ENCODE peak calls at places on chromosome 1, in four cellular contexts. H is activated CD4-positive, alpha-beta T cell treated with anti-CD3 and anti-CD28 coated beads, Interleukin-2, amount 50 U/mL, for 4 hours; A is NCI-H1930; W is HL-60. S is an unnamed sample.

GRCh38 chr1:66350001-66350547 is 183.9 kb upstream of the SGIP1 start:
- DNase-seq in W (no peak), A (no peak), H (peak), S (peak)

GRCh38 chr1:8218351-8219092 is 99.4 kb upstream of the SLC45A1 start:
- DNase-seq in W (peak), H (no peak), A (no peak), S (peak)

GRCh38 chr1:244174922-244175521 is 123.9 kb downstream of the ZBTB18 start:
- DNase-seq in H (no peak), A (no peak), W (no peak), S (no peak)

GRCh38 chr1:246214708-246215504 is 292.2 kb downstream of the SMYD3 start:
- DNase-seq in H (no peak), W (peak), A (peak), S (peak)

GRCh38 chr1:193553562-193553961 is 367.1 kb upstream of the B3GALT2 start:
- DNase-seq in W (no peak), H (no peak), A (no peak), S (no peak)

GRCh38 chr1:204294371-204294770 is 65.4 kb downstream of the PLEKHA6 start:
- DNase-seq in W (no peak), A (no peak), H (no peak), S (no peak)

GRCh38 chr1:23171181-23171755 is 2.6 kb upstream of the LUZP1 start:
- DNase-seq in W (no peak), H (no peak), A (no peak), S (no peak)

GRCh38 chr1:58618303-58618702 is 41.3 kb upstream of the TACSTD2 start:
- DNase-seq in H (no peak), W (peak), A (no peak), S (no peak)

GRCh38 chr1:59063501-59063900 is 233.4 kb upstream of the FGGY start:
- DNase-seq in H (no peak), W (no peak), A (no peak), S (no peak)

GRCh38 chr1:6207075-6207885 is 1.4 kb downstream of the RNF207 start:
- DNase-seq in A (no peak), W (no peak), H (no peak), S (no peak)

GRCh38 chr1:6026095-6026809 is 19.4 kb upstream of the KCNAB2 start:
- DNase-seq in A (no peak), H (peak), W (peak), S (peak)

GRCh38 chr1:109277434-109278204 is 5.3 kb downstream of the PSRC1 start:
- DNase-seq in W (no peak), H (peak), A (peak), S (peak)

GRCh38 chr1:227318852-227319607 is 738 bp upstream of the CDC42BPA start:
- DNase-seq in W (no peak), A (peak), H (no peak), S (no peak)

GRCh38 chr1:19468397-19468956 is 16.9 kb downstream of the CAPZB start:
- DNase-seq in W (no peak), H (peak), A (no peak), S (no peak)

GRCh38 chr1:165847486-165847885 is 20.1 kb downstream of the UCK2 start:
- DNase-seq in W (no peak), H (no peak), A (no peak), S (no peak)

GRCh38 chr1:26772687-26773086 is 15.1 kb upstream of the PIGV start:
- DNase-seq in H (no peak), A (no peak), W (no peak), S (no peak)

GRCh38 chr1:202471246-202471645 is 122.7 kb downstream of the PPP1R12B start:
- DNase-seq in A (no peak), H (no peak), W (no peak), S (no peak)

GRCh38 chr1:38940339-38941047 is 1.1 kb downstream of the RHBDL2 start:
- DNase-seq in A (no peak), W (no peak), H (no peak), S (no peak)

GRCh38 chr1:86263101-86263500 is 106.5 kb upstream of the COL24A1 start:
- DNase-seq in H (no peak), W (no peak), A (no peak), S (no peak)

GRCh38 chr1:86865973-86866637 is 47.8 kb downstream of the SELENOF start:
- DNase-seq in A (no peak), W (no peak), H (no peak), S (no peak)

GRCh38 chr1:157482174-157482573 is 70.1 kb downstream of the FCRL5 start:
- DNase-seq in W (no peak), A (no peak), H (no peak), S (no peak)

GRCh38 chr1:8042134-8042533 is 16.0 kb upstream of the ERRFI1 start:
- DNase-seq in W (no peak), H (no peak), A (no peak), S (no peak)

GRCh38 chr1:88524129-88524528 is 159.9 kb upstream of the PKN2 start:
- DNase-seq in H (no peak), W (no peak), A (no peak), S (no peak)

GRCh38 chr1:107781245-107781644 is 183.7 kb downstream of the VAV3 start:
- DNase-seq in W (no peak), H (no peak), A (no peak), S (no peak)

GRCh38 chr1:16073490-16074104 is at the start of gene FAM131C:
- DNase-seq in W (no peak), H (peak), A (peak), S (no peak)

GRCh38 chr1:67791686-67792475 is 41.4 kb downstream of the GNG12 start:
- DNase-seq in H (no peak), A (no peak), W (no peak), S (no peak)

GRCh38 chr1:6999826-7000225 is 214.6 kb downstream of the CAMTA1 start:
- DNase-seq in W (no peak), H (no peak), A (no peak), S (no peak)

GRCh38 chr1:53396563-53397268 is 62.5 kb upstream of the DMRTB1 start:
- DNase-seq in H (no peak), W (no peak), A (no peak), S (no peak)

GRCh38 chr1:24902471-24902891 is 27.6 kb downstream of the RUNX3 start:
- DNase-seq in H (no peak), W (no peak), A (no peak), S (no peak)

GRCh38 chr1:1170215-1170890 is 3.3 kb upstream of the TTLL10 start:
- DNase-seq in H (no peak), A (no peak), W (peak), S (no peak)

GRCh38 chr1:15833069-15833679 is 14.3 kb upstream of the SPEN start:
- DNase-seq in W (peak), A (no peak), H (peak), S (peak)